ENCODE peak calls at places on chromosome 14, in ten cellular contexts. S is aorta; E is GM23338; Y is stimulated activated CD4-positive, alpha-beta T cell treated with anti-CD3 and anti-CD28 coated beads, Interleukin-4, amount 100 ng/mL, for 24 hours; O is A549; B is right lobe of liver; N is CD8-positive, alpha-beta memory T cell; Q is activated CD4-positive, alpha-beta T cell treated with anti-CD3 and anti-CD28 coated beads, Interleukin-2, amount 50 U/mL, for 48 hours; A is mesothelial cell of epicardium; C is KG1. Z is an unnamed sample.

GRCh38 chr14:52089208-52089607 is 20.3 kb upstream of the NID2 start:
- DNase-seq in C (no peak), B (no peak), E (no peak), N (no peak), O (no peak), Y (no peak), A (no peak), Q (no peak), S (no peak), Z (no peak)

GRCh38 chr14:103836976-103837725 is 10.2 kb downstream of the PPP1R13B start:
- DNase-seq in Y (no peak), N (no peak), A (no peak), E (no peak), B (no peak), S (no peak), C (no peak), Q (no peak), O (no peak), Z (no peak)

GRCh38 chr14:55160989-55161388 is 30.4 kb downstream of the DLGAP5 start:
- DNase-seq in C (no peak), E (no peak), O (peak; percentile 33), B (no peak), Q (no peak), Y (no peak), A (no peak), N (peak; percentile 32), S (no peak), Z (no peak)

GRCh38 chr14:62462996-62463395 is 582.3 kb downstream of the KCNH5 start:
- DNase-seq in S (no peak), N (no peak), C (no peak), O (no peak), Q (no peak), Y (no peak), E (no peak), B (no peak), A (no peak), Z (no peak)

GRCh38 chr14:90521121-90521929 is 124.5 kb downstream of the CALM1 start:
- DNase-seq in B (no peak), E (no peak), N (no peak), Y (no peak), A (no peak), Q (no peak), C (no peak), S (peak; percentile 50), O (no peak), Z (no peak)

GRCh38 chr14:95254356-95254755 is 65.4 kb downstream of the CLMN start:
- DNase-seq in N (no peak), B (no peak), A (no peak), E (no peak), O (no peak), Q (no peak), Y (no peak), C (no peak), S (no peak), Z (no peak)

GRCh38 chr14:103280278-103280917 is 53.6 kb upstream of the EIF5 start:
- DNase-seq in S (no peak), A (no peak), B (no peak), Y (no peak), E (no peak), C (no peak), N (no peak), O (no peak), Q (no peak), Z (no peak)

GRCh38 chr14:85817430-85817829 is 287.5 kb downstream of the FLRT2 start:
- DNase-seq in Y (no peak), O (no peak), Q (no peak), E (no peak), B (no peak), N (no peak), S (no peak), C (no peak), A (no peak), Z (no peak)

GRCh38 chr14:103065861-103066260 is 8.5 kb upstream of the CDC42BPB start:
- DNase-seq in Q (no peak), N (no peak), A (no peak), E (no peak), Y (no peak), B (no peak), O (no peak), S (no peak), C (no peak), Z (no peak)

GRCh38 chr14:43539210-43539609 is 967.9 kb downstream of the FSCB start:
- DNase-seq in S (no peak), O (peak; percentile 33), A (no peak), Q (no peak), B (no peak), Y (no peak), N (no peak), E (peak; percentile 84), C (no peak), Z (no peak)

Z was measured in NCI-H526 treated with DMSO at 0.1 percent for 48 hours.